ENCODE peak calls at places on chromosomes 5 and 9, in four cellular contexts. L is D341Med, J is EL, T is memory B cell. V is an unnamed sample.

GRCh38 chr5:77176429-77176828 is 34.1 kb upstream of the PDE8B start:
- DNase-seq in L (no peak), J (no peak), T (no peak), V (no peak)

GRCh38 chr5:142405814-142406395 is 81.1 kb upstream of the SPRY4 start:
- DNase-seq in L (no peak), J (no peak), T (no peak), V (no peak)

GRCh38 chr9:72154468-72155281 is 5.4 kb downstream of the GDA start:
- DNase-seq in L (no peak), J (no peak), T (no peak), V (no peak)

GRCh38 chr5:34604119-34604675 is 51.9 kb upstream of the RAI14 start:
- DNase-seq in L (no peak), J (no peak), T (no peak), V (no peak)

GRCh38 chr5:54646285-54647101 is 128.9 kb downstream of the SNX18 start:
- DNase-seq in L (no peak), J (peak; percentile 27), T (peak; percentile 51), V (peak; percentile 36)

GRCh38 chr9:83196946-83197345 is 134.0 kb upstream of the RASEF start:
- DNase-seq in L (no peak), J (no peak), T (no peak), V (no peak)

GRCh38 chr5:137200906-137201305 is 298.2 kb downstream of the SPOCK1 start:
- DNase-seq in L (no peak), J (no peak), T (no peak), V (no peak)

GRCh38 chr5:31232273-31232888 is 38.9 kb downstream of the CDH6 start:
- DNase-seq in L (peak; percentile 69), J (peak; percentile 62), T (no peak), V (no peak)

GRCh38 chr9:109117856-109118801 is 1.6 kb downstream of the TMEM245 start:
- DNase-seq in L (peak; percentile 38), J (peak; percentile 91), T (no peak), V (no peak)

GRCh38 chr5:124746252-124746915 is at the start of gene ZNF608:
- DNase-seq in L (no peak), J (peak; percentile 57), T (no peak), V (no peak)

GRCh38 chr5:172223901-172224873 is 30.2 kb downstream of the EFCAB9 start:
- DNase-seq in L (no peak), J (no peak), T (no peak), V (peak; percentile 17)

GRCh38 chr5:114716955-114717354 is 355.1 kb downstream of the KCNN2 start:
- DNase-seq in L (no peak), J (no peak), T (no peak), V (no peak)

V was measured in GM12892.